ENCODE peak calls at places on chromosome 10, in seven cellular contexts. Z is colonic mucosa, X is dorsolateral prefrontal cortex, N is uterus, Y is tibial nerve, T is body of pancreas, B is H9. V is an unnamed sample.

GRCh38 chr10:10797467-10797866 is 220.2 kb upstream of the CELF2 start:
- DNase-seq in B (no peak), X (no peak), T (no peak), Z (no peak), N (no peak), Y (no peak), V (no peak)

GRCh38 chr10:110353244-110354119 is 48.8 kb upstream of the SMNDC1 start:
- DNase-seq in Y (no peak), B (peak), T (no peak), X (peak), Z (no peak), N (no peak), V (no peak)

GRCh38 chr10:115171392-115171960 is 78.3 kb downstream of the ATRNL1 start:
- DNase-seq in N (no peak), Z (no peak), T (no peak), X (no peak), Y (no peak), B (no peak), V (no peak)

GRCh38 chr10:79382491-79382941 is 35.2 kb downstream of the PPIF start:
- DNase-seq in T (peak), N (peak), B (peak), Y (peak), X (no peak), Z (peak), V (peak)

GRCh38 chr10:30829921-30830671 is 200.5 kb upstream of the LYZL2 start:
- DNase-seq in B (no peak), T (no peak), X (no peak), N (no peak), Y (no peak), Z (no peak), V (no peak)

GRCh38 chr10:8379906-8380832 is 325.7 kb downstream of the GATA3 start:
- DNase-seq in B (no peak), N (no peak), Z (no peak), Y (no peak), X (no peak), T (no peak), V (no peak)

GRCh38 chr10:117246997-117247667 is 6.2 kb downstream of the SLC18A2 start:
- DNase-seq in Z (no peak), X (no peak), B (no peak), T (no peak), N (no peak), Y (no peak), V (no peak)

GRCh38 chr10:62095341-62096071 is 173.1 kb downstream of the RTKN2 start:
- DNase-seq in T (no peak), N (no peak), Y (no peak), B (no peak), X (no peak), Z (peak), V (no peak)

GRCh38 chr10:73263948-73264347 is 11.5 kb upstream of the MRPS16 start:
- DNase-seq in B (no peak), Y (no peak), N (no peak), X (no peak), Z (no peak), T (no peak), V (no peak)

GRCh38 chr10:104767745-104768144 is 126.7 kb downstream of the SORCS3 start:
- DNase-seq in X (no peak), T (no peak), B (no peak), N (no peak), Z (no peak), Y (no peak), V (no peak)

GRCh38 chr10:127872011-127872741 is 20.6 kb downstream of the CLRN3 start:
- DNase-seq in Z (peak), T (no peak), X (peak), Y (no peak), N (no peak), B (no peak), V (no peak)

GRCh38 chr10:122154034-122154732 is 116.9 kb upstream of the BTBD16 start:
- DNase-seq in Y (no peak), X (no peak), Z (no peak), T (no peak), B (no peak), N (no peak), V (no peak)

DNA sequence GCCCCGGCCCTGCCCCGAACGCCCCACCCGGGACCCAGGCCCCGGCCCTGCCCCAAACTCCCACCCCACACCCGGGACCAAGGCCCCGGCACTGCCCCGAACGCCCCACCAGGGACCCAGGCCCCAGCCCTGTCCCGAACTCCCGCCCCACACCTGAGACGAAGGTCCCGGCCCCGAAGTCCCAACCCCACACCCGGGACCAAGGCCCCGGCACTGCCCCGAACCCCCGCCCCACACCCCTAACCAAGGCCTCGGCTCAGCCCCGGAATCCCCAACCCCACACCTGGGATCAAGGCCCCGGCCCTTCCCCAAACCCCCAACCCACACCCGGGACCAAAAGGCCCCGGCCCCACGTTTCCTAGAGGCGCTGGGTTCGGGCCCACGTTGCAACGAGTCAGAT is 1.1 kb upstream of the LARP4B start:
- DNase-seq in B (no peak), Z (peak), N (peak), Y (no peak), X (no peak), T (no peak), V (no peak)
- H3K27ac ChIP-seq in B (no peak), Z (no peak), N (peak), Y (peak), X (no peak), T (no peak), V (peak)

GRCh38 chr10:3455385-3456334 is 283.1 kb upstream of the PITRM1 start:
- DNase-seq in Y (no peak), N (no peak), X (no peak), B (no peak), T (no peak), Z (peak), V (no peak)
- TF ChIP-seq CTCF in Y (no peak), N (no peak), X (no peak), B (no peak), T (no peak), Z (no peak), V (no peak)

GRCh38 chr10:2968401-2968800 is 98.9 kb upstream of the PFKP start:
- DNase-seq in X (no peak), Y (no peak), B (no peak), T (no peak), N (peak), Z (no peak), V (no peak)
- H3K27ac ChIP-seq in X (no peak), Y (no peak), B (no peak), T (no peak), N (no peak), Z (no peak), V (no peak)

DNA sequence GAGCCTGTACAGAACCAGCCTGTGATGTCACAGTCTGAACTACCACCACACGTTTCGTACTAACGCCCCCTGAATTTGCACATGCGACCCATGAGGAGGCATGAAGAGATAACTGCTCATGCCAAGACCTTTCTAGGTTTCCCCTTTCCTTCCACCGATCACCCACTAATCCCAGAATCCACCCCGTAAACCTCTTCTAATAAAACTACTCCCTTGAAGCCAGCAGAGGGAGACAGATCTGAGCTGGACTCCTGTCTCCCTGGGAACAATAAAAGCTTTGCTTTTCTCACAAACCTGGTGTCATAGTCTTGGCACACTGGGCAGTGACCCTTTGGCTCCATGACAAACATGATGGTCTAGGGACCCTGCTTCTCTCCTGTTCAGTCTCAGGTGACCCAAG is 144.5 kb downstream of the FRMD4A start:
- DNase-seq in Z (no peak), X (no peak), Y (no peak), B (no peak), N (no peak), T (no peak), V (no peak)
- TF ChIP-seq CTCF in Z (no peak), X (no peak), Y (no peak), B (peak), N (no peak), T (no peak), V (no peak)

GRCh38 chr10:24456319-24456718 is 247.4 kb downstream of the KIAA1217 start:
- DNase-seq in Z (no peak), Y (no peak), N (no peak), T (no peak), X (no peak), B (no peak), V (no peak)
- H3K27ac ChIP-seq in Z (no peak), Y (no peak), N (no peak), T (no peak), X (peak), B (no peak), V (no peak)

DNA sequence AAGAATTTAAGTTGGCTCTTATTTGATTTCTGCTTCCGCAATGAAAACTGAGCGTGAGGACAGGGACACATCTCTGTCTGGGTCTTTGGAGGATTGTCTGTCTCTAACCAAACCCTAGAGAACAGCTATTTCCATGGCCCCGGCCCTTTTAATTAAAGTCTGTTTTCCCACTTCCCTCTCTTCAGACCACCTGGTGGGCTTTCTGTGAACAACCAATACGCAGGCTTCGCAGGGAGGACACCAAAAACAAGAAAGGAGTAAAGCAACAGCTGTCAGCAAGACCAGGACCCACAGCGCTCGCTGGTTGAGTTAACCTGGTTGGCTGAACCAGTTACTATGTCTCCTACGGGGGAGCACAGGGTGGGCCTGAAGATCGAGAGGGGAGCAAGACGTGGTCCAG is 217.1 kb upstream of the FRMD4A start:
- DNase-seq in B (no peak), Y (no peak), Z (no peak), N (no peak), X (no peak), T (no peak), V (no peak)
- TF ChIP-seq CTCF in B (peak), Y (no peak), Z (no peak), N (no peak), X (no peak), T (no peak), V (no peak)

GRCh38 chr10:22622242-22622806 is 92.1 kb downstream of the PIP4K2A start:
- DNase-seq in N (no peak), Z (no peak), T (no peak), X (no peak), B (no peak), Y (no peak), V (no peak)
- H3K27ac ChIP-seq in N (no peak), Z (no peak), T (no peak), X (peak), B (no peak), Y (no peak), V (no peak)

GRCh38 chr10:31947144-31947926 is 18.7 kb upstream of the ARHGAP12 start:
- DNase-seq in B (no peak), N (peak), Y (peak), X (no peak), T (peak), Z (peak), V (no peak)
- TF ChIP-seq CTCF in B (no peak), N (peak), Y (peak), X (peak), T (peak), Z (peak), V (peak)